ENCODE peak calls at places on chromosomes 16 and 17, in seven cellular contexts. F is keratinocyte, S is suprapubic skin, I is Peyer's patch, D is GM12878, E is fibroblast of mammary gland, P is adipocyte. Y is an unnamed sample.
A peak's percentile ranks its signal among the peaks of the same experiment; 100 is the strongest.

GRCh38 chr17:73740370-73740769 is 96.1 kb upstream of the SDK2 start:
- DNase-seq in I (no peak), F (no peak), E (no peak), D (no peak), P (no peak), S (no peak), Y (no peak)

GRCh38 chr17:63275318-63275967 is 170.7 kb downstream of the CYB561 start:
- DNase-seq in F (peak; percentile 82), I (no peak), S (no peak), E (peak; percentile 99), D (no peak), P (peak; percentile 82), Y (no peak)

GRCh38 chr17:8868529-8868951 is 1.1 kb upstream of the PIK3R6 start:
- DNase-seq in P (no peak), I (no peak), S (no peak), F (no peak), E (no peak), D (no peak), Y (no peak)

GRCh38 chr17:40564883-40565744 is at the start of gene CCR7:
- DNase-seq in S (peak; percentile 57), P (no peak), I (no peak), F (no peak), D (no peak), E (no peak), Y (no peak)

GRCh38 chr16:1539720-1540555 is 6.5 kb downstream of the TMEM204 start:
- DNase-seq in P (no peak), F (no peak), I (no peak), S (no peak), E (no peak), D (no peak), Y (no peak)

GRCh38 chr17:70314096-70314495 is 144.8 kb downstream of the KCNJ2 start:
- DNase-seq in E (peak; percentile 27), S (no peak), D (no peak), P (no peak), I (no peak), F (no peak), Y (no peak)

GRCh38 chr17:31579265-31579664 is 187.8 kb downstream of the RAB11FIP4 start:
- DNase-seq in F (no peak), D (no peak), I (no peak), S (no peak), E (peak; percentile 53), P (peak; percentile 76), Y (no peak)

GRCh38 chr17:58233547-58233946 is 4.8 kb upstream of the LPO start:
- DNase-seq in E (no peak), D (peak; percentile 55), I (no peak), P (no peak), F (no peak), S (no peak), Y (no peak)

GRCh38 chr16:69940676-69941075 is 10.5 kb upstream of the CLEC18A start:
- DNase-seq in I (no peak), P (no peak), F (no peak), D (no peak), E (no peak), S (no peak), Y (no peak)

GRCh38 chr17:17570207-17570797 is 21.2 kb downstream of the PEMT start:
- DNase-seq in S (no peak), I (peak; percentile 65), E (no peak), D (no peak), F (no peak), P (no peak), Y (no peak)

GRCh38 chr16:65917466-65917865 is 449.0 kb upstream of the CDH5 start:
- DNase-seq in D (no peak), P (peak; percentile 51), S (no peak), E (no peak), I (no peak), F (no peak), Y (no peak)

GRCh38 chr17:27542841-27543463 is 86.7 kb downstream of the KSR1 start:
- DNase-seq in I (no peak), S (no peak), D (no peak), P (no peak), E (no peak), F (no peak), Y (no peak)

DNA sequence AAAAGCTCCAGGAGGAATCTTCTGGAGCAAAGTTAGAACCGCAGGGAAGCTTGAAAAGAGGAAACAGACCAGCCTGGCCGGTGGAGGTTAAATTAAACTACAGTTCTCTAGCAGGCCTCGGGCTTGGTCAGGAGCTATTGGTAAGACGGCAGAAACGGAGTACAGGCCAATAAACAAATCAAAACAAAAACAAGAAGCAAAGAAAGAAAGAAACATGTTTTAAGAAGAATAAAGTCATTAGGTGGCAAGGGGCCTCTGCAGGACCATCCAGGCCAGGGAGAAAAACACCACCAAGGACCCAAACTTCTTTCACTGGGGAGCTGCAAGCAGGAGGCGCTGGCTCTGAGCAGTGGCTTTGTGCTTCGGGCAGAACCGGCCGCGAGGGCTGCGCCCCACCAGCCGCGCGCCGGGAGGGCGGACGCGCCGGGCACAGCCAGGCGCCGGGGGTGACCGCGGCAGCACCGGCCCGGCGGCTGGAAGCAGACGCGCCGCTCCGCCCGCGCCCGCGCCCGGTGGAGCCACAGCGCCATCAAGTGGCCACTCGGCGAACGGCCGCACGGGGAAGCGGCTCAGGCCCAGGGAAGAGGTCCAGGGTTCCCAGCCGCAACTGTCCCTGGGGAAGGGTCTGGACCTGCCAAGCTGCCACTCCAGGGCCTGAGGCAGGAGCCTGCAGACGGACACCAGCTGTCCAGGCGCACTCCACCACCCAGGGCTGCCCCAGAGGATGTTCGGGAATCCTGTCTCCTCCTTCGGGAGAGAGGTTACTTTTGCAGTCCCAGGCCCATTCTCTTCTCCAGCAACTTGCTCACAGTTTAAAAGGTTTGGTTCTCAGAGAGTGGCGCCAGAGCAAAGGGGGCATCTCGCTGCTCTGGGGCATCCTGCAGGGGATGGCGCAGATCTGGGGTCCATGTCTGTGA is 419.4 kb downstream of the SOX9 start:
- DNase-seq in F (no peak), E (peak; percentile 49), P (peak; percentile 86), I (peak; percentile 88), S (peak; percentile 71), D (no peak), Y (peak; percentile 91)
- H3K4me3 ChIP-seq in F (peak overlapping the region; percentile 5), E (no peak overlapping the region), P (peak overlapping the region; percentile 72), I (peak overlapping the region; percentile 39), S (peak overlapping the region; percentile 20), D (no peak overlapping the region), Y (no peak overlapping the region)

GRCh38 chr16:89118361-89119061 is 24.9 kb downstream of the ACSF3 start:
- DNase-seq in I (peak; percentile 42), P (no peak), S (no peak), E (no peak), F (no peak), D (no peak), Y (peak; percentile 44)
- H3K4me3 ChIP-seq in I (no peak overlapping the region), P (no peak overlapping the region), S (no peak overlapping the region), E (no peak overlapping the region), F (no peak overlapping the region), D (no peak overlapping the region), Y (no peak overlapping the region)

GRCh38 chr17:1180958-1181768 is 1.4 kb upstream of the ABR start:
- DNase-seq in P (no peak), D (no peak), S (no peak), E (no peak), I (no peak), F (no peak), Y (peak; percentile 62)
- H3K4me3 ChIP-seq in P (no peak overlapping the region), D (peak overlapping the region; percentile 63), S (no peak overlapping the region), E (no peak overlapping the region), I (no peak overlapping the region), F (no peak overlapping the region), Y (no peak overlapping the region)

GRCh38 chr17:51121620-51122472 is 1.2 kb upstream of the SPAG9 start:
- DNase-seq in S (peak; percentile 98), P (peak; percentile 93), F (peak; percentile 99), D (peak; percentile 86), I (peak; percentile 91), E (peak; percentile 96), Y (peak; percentile 94)
- H3K4me3 ChIP-seq in S (peak overlapping the region; percentile 75), P (peak overlapping the region; percentile 87), F (peak overlapping the region; percentile 84), D (peak overlapping the region; percentile 72), I (peak overlapping the region; percentile 100), E (peak overlapping the region; percentile 78), Y (no peak overlapping the region)

DNA sequence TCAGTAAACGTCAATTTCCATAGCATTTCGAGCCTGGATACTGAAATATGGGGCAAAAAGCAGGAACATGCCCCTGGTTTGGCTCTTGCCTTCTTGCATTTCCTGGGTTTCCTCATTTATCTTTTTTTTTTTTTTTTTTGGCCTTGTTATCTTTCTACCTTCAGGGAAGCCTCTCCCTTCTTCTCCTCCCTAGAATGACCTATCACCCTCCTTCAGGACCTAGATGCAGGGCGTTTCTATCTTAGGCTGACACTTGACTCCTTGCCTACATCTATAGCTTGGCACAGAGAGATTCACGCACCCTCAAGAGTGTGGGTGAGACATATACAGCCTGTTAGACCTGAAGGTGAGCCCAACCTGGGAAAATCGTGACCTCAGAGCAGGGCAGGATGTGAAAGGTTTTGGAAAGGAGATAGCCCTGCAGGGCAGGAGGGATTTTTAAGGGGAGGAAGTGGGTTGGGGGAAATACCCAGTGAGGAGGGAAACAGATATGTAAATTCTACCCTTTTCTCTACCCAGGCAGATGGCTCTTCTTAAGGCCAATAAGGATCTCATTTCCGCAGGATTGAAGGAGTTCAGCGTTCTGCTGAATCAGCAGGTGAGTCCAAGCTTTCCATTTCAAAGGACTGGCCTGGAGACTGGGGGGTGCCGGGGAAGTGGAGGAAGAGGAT is at the start of gene AHSP:
- DNase-seq in E (no peak), F (no peak), I (no peak), P (no peak), S (no peak), D (no peak), Y (no peak)
- H3K4me3 ChIP-seq in E (no peak within 1 kb of the TSS), F (no peak within 1 kb of the TSS), I (no peak within 1 kb of the TSS), P (peak within 1 kb of the TSS; percentile 54), S (peak within 1 kb of the TSS; percentile 50), D (no peak within 1 kb of the TSS), Y (no peak within 1 kb of the TSS)

GRCh38 chr16:48323783-48324775 is 61.1 kb downstream of the SIAH1 start:
- DNase-seq in I (no peak), F (no peak), E (peak; percentile 28), S (no peak), P (peak; percentile 72), D (no peak), Y (no peak)
- H3K4me3 ChIP-seq in I (no peak overlapping the region), F (no peak overlapping the region), E (no peak overlapping the region), S (no peak overlapping the region), P (peak overlapping the region; percentile 3), D (no peak overlapping the region), Y (no peak overlapping the region)

DNA sequence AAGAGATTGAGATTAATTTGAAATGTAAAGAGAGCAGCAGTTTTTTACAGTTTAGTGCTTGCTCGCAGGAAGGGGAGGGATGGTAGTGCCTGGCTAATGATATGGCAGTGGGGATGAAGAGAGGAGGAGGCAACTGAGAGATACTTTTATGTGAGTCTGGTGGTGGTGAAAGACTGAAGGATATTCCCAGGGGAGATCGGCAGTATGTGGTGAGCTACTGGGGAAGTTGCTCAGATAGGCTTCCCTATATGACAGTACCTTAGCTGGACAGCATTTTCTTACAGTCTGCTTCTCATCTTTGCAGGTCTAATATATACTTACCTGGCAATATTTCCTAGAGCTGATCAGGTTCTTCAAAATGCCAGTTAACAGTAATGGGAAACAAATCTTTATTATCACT is 8.6 kb downstream of the CEP95 start:
- DNase-seq in S (no peak), P (no peak), E (peak; percentile 48), D (no peak), I (no peak), F (no peak), Y (no peak)
- H3K4me3 ChIP-seq in S (no peak overlapping the region), P (no peak overlapping the region), E (no peak overlapping the region), D (no peak overlapping the region), I (no peak overlapping the region), F (no peak overlapping the region), Y (no peak overlapping the region)

DNA sequence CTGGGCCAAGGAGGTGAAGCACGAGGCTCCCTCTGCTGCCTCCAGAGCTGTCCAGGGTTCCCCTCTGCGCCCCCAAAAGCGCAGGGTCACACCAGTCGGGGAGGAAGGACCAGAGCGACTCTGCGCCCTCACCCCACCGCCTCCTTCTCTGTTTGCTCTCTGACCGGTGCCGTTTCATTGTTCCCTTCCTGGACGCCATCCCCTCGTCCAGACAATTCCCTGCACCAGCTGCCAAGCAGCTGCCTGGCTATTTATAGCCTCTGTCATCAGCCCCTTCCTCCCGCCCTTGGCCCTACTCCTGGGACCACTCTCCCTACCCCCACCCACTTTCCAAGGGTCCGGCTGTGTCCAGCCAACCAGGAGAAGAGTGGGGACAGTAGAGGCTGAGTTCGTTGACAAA is 68.8 kb upstream of the CREBBP start:
- DNase-seq in I (no peak), F (no peak), D (no peak), S (peak; percentile 63), P (no peak), E (no peak), Y (no peak)
- H3K4me3 ChIP-seq in I (no peak overlapping the region), F (no peak overlapping the region), D (no peak overlapping the region), S (no peak overlapping the region), P (peak overlapping the region; percentile 68), E (no peak overlapping the region), Y (no peak overlapping the region)

Y was measured in mucosa of descending colon.